ENCODE peak calls at places on chromosomes 3 and 15, in five cellular contexts. L is SK-N-SH; U is CD8-positive, alpha-beta T cell; M is body of pancreas; I is uterus. D is an unnamed sample.
A peak's percentile ranks its signal among the peaks of the same experiment; 100 is the strongest.

GRCh38 chr3:168341965-168342719 is 246.4 kb upstream of the GOLIM4 start:
- DNase-seq in L (no peak), U (no peak), M (no peak), I (no peak), D (no peak)

GRCh38 chr3:64240959-64241358 is 15.7 kb upstream of the PRICKLE2 start:
- DNase-seq in L (no peak), U (no peak), M (no peak), I (no peak), D (no peak)

GRCh38 chr15:67820992-67821783 is 4.1 kb upstream of the SKOR1 start:
- DNase-seq in L (no peak), U (peak; percentile 38), M (peak; percentile 46), I (peak; percentile 45), D (peak; percentile 95)

GRCh38 chr15:65204236-65204930 is 6.9 kb downstream of the CILP start:
- DNase-seq in L (no peak), U (no peak), M (no peak), I (no peak), D (no peak)

GRCh38 chr15:63236272-63236671 is 41.1 kb upstream of the APH1B start:
- DNase-seq in L (no peak), U (no peak), M (no peak), I (no peak), D (no peak)

GRCh38 chr3:155978324-155978723 is 107.9 kb downstream of the GMPS start:
- DNase-seq in L (no peak), U (no peak), M (no peak), I (no peak), D (peak; percentile 32)

GRCh38 chr3:186789554-186790260 is 6.3 kb downstream of the EIF4A2 start:
- DNase-seq in L (no peak), U (no peak), M (no peak), I (no peak), D (no peak)

GRCh38 chr3:160027541-160028195 is 39.0 kb downstream of the IL12A start:
- DNase-seq in L (no peak), U (no peak), M (no peak), I (no peak), D (no peak)

GRCh38 chr3:50352762-50353161 is 2.1 kb downstream of the CYB561D2 start:
- DNase-seq in L (no peak), U (no peak), M (no peak), I (no peak), D (peak; percentile 60)

GRCh38 chr15:61051570-61052031 is 177.5 kb downstream of the RORA start:
- DNase-seq in L (peak; percentile 61), U (no peak), M (peak; percentile 28), I (peak; percentile 58), D (no peak)

GRCh38 chr3:72797773-72798543 is 50.3 kb downstream of the SHQ1 start:
- DNase-seq in L (peak; percentile 70), U (no peak), M (no peak), I (no peak), D (no peak)

GRCh38 chr3:82978368-82978767 is 1216.9 kb upstream of the GBE1 start:
- DNase-seq in L (no peak), U (no peak), M (no peak), I (no peak), D (no peak)

GRCh38 chr3:10085738-10086137 is 22.3 kb downstream of the FANCD2OS start:
- DNase-seq in L (no peak), U (no peak), M (no peak), I (no peak), D (no peak)

GRCh38 chr3:60839242-60839641 is 412.0 kb downstream of the FHIT start:
- DNase-seq in L (peak; percentile 26), U (no peak), M (no peak), I (no peak), D (peak; percentile 14)

GRCh38 chr3:149245738-149246451 is 24.3 kb upstream of the CP start:
- DNase-seq in L (no peak), U (no peak), M (no peak), I (no peak), D (no peak)

GRCh38 chr15:43168192-43169107 is 16.8 kb upstream of the CCNDBP1 start:
- DNase-seq in L (no peak), U (no peak), M (peak; percentile 14), I (no peak), D (no peak)

GRCh38 chr3:193857996-193858395 is 265.0 kb downstream of the OPA1 start:
- DNase-seq in L (no peak), U (no peak), M (peak; percentile 61), I (no peak), D (no peak)

GRCh38 chr3:127776347-127776746 is 46.0 kb downstream of the MGLL start:
- DNase-seq in L (no peak), U (no peak), M (no peak), I (no peak), D (no peak)

GRCh38 chr15:56930663-56931313 is 12.3 kb downstream of the TCF12 start:
- DNase-seq in L (no peak), U (no peak), M (no peak), I (no peak), D (no peak)

GRCh38 chr15:23422099-23422945 is 24.7 kb downstream of the GOLGA6L2 start:
- DNase-seq in L (no peak), U (no peak), M (no peak), I (no peak), D (no peak)

GRCh38 chr3:165855581-165855980 is 18.4 kb upstream of the BCHE start:
- DNase-seq in L (no peak), U (no peak), M (no peak), I (no peak), D (no peak)

GRCh38 chr3:98823791-98824190 is 60.7 kb downstream of the ST3GAL6 start:
- DNase-seq in L (no peak), U (no peak), M (no peak), I (no peak), D (no peak)

GRCh38 chr3:171687064-171687463 is 123.2 kb downstream of the PLD1 start:
- DNase-seq in L (no peak), U (no peak), M (no peak), I (no peak), D (no peak)

GRCh38 chr3:171682743-171683142 is 127.5 kb downstream of the PLD1 start:
- DNase-seq in L (no peak), U (no peak), M (no peak), I (no peak), D (no peak)

GRCh38 chr3:171684226-171684625 is 126.1 kb downstream of the PLD1 start:
- DNase-seq in L (no peak), U (no peak), M (no peak), I (no peak), D (no peak)

GRCh38 chr3:171687998-171688397 is 122.3 kb downstream of the PLD1 start:
- DNase-seq in L (no peak), U (no peak), M (no peak), I (no peak), D (no peak)

GRCh38 chr3:171685116-171685895 is 125.0 kb downstream of the PLD1 start:
- DNase-seq in L (no peak), U (no peak), M (no peak), I (no peak), D (no peak)
- H3K27me3 ChIP-seq in L (no peaks in the 10 kb centered on the region), U (no peaks in the 10 kb centered on the region), M (no peaks in the 10 kb centered on the region), I (no peaks in the 10 kb centered on the region), D (no peaks in the 10 kb centered on the region)

DNA sequence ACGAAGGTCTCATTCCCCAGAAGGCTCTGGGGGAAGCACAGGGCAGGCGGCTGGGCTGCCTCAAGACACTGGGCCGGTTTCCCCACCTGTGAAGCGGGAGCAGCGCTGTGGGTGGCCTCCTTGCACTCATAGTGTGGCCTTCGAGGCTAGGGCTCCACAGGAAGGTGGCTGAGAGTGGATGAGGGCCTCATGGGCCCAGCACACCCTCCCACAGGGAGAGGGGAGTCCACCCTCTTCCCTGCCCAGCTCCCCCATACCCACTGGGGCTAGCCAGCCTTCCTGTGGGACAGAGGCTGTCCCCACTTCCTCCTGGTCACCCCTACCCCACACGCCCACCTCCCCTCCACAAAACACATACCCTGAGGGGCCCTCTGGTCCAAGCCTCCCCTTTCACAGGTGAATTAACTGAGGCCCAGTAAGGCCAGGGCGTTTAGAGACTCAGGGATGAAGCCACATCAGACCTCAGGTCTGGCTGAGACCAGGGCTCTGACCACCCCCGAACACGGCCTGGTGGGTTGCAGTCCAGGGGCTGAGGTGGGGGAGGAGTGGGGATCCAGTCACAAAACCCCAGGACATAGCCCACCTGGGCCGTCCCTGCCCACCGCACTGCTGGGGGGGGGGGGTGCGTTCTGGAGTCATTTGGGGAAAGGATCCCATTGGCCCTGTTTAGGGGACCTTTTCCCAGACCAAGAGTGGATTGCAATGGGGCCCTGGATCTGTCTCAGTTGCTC is 1.1 kb downstream of the ANPEP start:
- DNase-seq in L (peak; percentile 51), U (no peak), M (no peak), I (no peak), D (peak; percentile 57)
- H3K4me3 ChIP-seq in L (peak overlapping the region; percentile 56), U (no peak overlapping the region), M (no peak overlapping the region), I (no peak overlapping the region), D (peak overlapping the region; percentile 44)

GRCh38 chr3:112874725-112875124 is 28.1 kb upstream of the CD200R1L start:
- DNase-seq in L (no peak), U (no peak), M (no peak), I (no peak), D (no peak)

GRCh38 chr3:112873632-112874031 is 27.0 kb upstream of the CD200R1L start:
- DNase-seq in L (no peak), U (no peak), M (no peak), I (no peak), D (no peak)

GRCh38 chr3:112865757-112866156 is 19.1 kb upstream of the CD200R1L start:
- DNase-seq in L (no peak), U (no peak), M (no peak), I (no peak), D (no peak)

DNA sequence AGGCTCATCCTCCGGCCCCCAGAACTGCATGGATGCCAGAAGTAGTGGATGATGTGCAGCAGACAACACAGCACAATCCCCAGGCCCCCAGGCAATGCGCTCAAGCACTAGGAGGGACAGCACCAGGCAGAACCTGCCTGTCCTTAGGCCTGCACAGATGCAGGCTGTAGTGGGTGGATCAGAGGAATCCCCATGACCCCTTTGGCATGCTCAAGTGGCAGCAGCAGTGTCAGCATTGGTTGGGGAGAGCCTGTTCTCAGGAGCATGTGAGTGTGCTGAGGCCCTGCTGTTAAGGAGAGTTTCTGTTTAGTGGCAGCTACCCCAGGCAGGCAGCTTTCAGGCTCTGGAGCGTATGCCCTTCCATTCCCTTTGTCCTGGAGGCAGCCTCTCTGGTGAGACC is 25.1 kb upstream of the CD200R1L start:
- DNase-seq in L (no peak), U (no peak), M (no peak), I (no peak), D (peak; percentile 6)
- H3K36me3 ChIP-seq in L (no peaks in the 10 kb centered on the region), U (no peaks in the 10 kb centered on the region), M (no peaks in the 10 kb centered on the region), I (no peaks in the 10 kb centered on the region), D (no peaks in the 10 kb centered on the region)

DNA sequence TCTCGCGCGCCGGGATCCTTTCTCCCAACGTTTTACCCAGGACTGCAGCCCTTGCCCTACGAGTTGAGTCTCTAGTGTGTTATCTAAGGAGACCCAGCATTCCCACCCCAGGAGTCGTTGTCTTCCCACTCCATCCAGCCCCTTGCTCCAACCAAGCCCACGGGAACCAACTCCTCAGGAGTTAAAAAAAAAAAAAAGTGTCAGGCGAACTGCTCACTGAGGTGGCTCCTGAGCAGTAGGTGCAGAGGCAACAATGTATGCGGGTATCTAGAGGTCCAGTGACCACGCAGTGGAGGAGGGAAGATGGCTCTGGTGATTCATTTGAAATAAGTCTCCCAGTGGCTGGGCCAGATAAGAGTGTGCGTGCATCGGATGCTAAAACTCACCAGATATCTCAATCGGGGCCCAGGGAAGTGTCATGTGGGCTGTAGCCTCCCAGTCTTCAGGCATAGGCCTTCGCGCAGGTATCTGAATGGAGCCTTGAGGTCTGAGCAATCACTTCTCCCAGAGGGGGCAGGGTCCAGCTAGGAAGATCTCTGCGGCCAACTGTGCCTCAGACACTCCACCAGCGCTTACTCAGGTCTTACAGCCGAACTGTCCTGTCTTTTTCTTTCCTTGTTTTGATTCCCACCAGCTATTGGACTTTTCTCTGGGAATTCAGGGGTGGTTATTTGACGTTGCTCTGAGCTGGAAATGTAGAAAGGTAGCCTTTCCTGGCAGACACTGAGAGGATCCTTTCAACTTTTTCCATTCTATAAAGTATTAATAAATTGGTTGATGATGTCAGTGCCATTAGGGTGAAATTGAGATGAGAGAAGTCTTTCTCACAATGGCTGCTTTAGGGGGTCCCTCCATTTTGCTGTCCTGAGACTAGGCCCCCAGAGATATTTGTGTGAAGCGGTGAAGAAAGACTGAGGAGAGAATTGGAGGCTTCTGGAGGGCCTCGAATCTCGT is 21.0 kb downstream of the ZIC4 start:
- DNase-seq in L (no peak), U (no peak), M (no peak), I (no peak), D (no peak)
- H3K27me3 ChIP-seq in L (peaks cover 31% of the 10 kb centered on the region), U (peaks cover 33% of the 10 kb centered on the region), M (peaks cover 48% of the 10 kb centered on the region), I (no peaks in the 10 kb centered on the region), D (peaks cover 92% of the 10 kb centered on the region)

D was measured in H7.